ENCODE peak calls at places on chromosomes 3 and 15, in seven cellular contexts. One of them, this sample, is unnamed.

GRCh38 chr15:63915888-63916731 is 82.4 kb upstream of the HERC1 start:
- DNase-seq in tibial artery: peak
- DNase-seq in PC-9: no peak
- DNase-seq in keratinocyte: no peak
- DNase-seq in A673: no peak
- DNase-seq in left lung: no peak
- DNase-seq in Peyer's patch: no peak
- DNase-seq in this sample: no peak

GRCh38 chr3:188233320-188233719 is 79.4 kb downstream of the LPP start:
- DNase-seq in tibial artery: peak
- DNase-seq in keratinocyte: no peak
- DNase-seq in PC-9: no peak
- DNase-seq in A673: no peak
- DNase-seq in Peyer's patch: no peak
- DNase-seq in left lung: no peak
- DNase-seq in this sample: no peak

GRCh38 chr15:66651913-66652642 is 50.0 kb upstream of the SMAD6 start:
- DNase-seq in keratinocyte: no peak
- DNase-seq in PC-9: no peak
- DNase-seq in Peyer's patch: no peak
- DNase-seq in tibial artery: no peak
- DNase-seq in A673: no peak
- DNase-seq in left lung: no peak
- DNase-seq in this sample: no peak

GRCh38 chr3:46006646-46007045 is 11.0 kb upstream of the FYCO1 start:
- DNase-seq in PC-9: no peak
- DNase-seq in A673: no peak
- DNase-seq in left lung: no peak
- DNase-seq in tibial artery: no peak
- DNase-seq in Peyer's patch: no peak
- DNase-seq in keratinocyte: no peak
- DNase-seq in this sample: no peak

GRCh38 chr3:139185482-139185881 is 140.8 kb upstream of the PRR23C start:
- DNase-seq in PC-9: no peak
- DNase-seq in A673: no peak
- DNase-seq in Peyer's patch: no peak
- DNase-seq in left lung: no peak
- DNase-seq in tibial artery: no peak
- DNase-seq in keratinocyte: no peak
- DNase-seq in this sample: no peak

GRCh38 chr3:45011756-45012441 is 14.2 kb upstream of the CLEC3B start:
- DNase-seq in left lung: no peak
- DNase-seq in PC-9: no peak
- DNase-seq in A673: peak
- DNase-seq in tibial artery: peak
- DNase-seq in keratinocyte: peak
- DNase-seq in Peyer's patch: no peak
- DNase-seq in this sample: peak

GRCh38 chr15:70150405-70150747 is 52.7 kb upstream of the TLE3 start:
- DNase-seq in keratinocyte: no peak
- DNase-seq in left lung: no peak
- DNase-seq in A673: no peak
- DNase-seq in tibial artery: no peak
- DNase-seq in Peyer's patch: no peak
- DNase-seq in PC-9: no peak
- DNase-seq in this sample: no peak

GRCh38 chr3:145417678-145418077 is 743.3 kb downstream of the PLOD2 start:
- DNase-seq in A673: no peak
- DNase-seq in tibial artery: no peak
- DNase-seq in PC-9: no peak
- DNase-seq in left lung: no peak
- DNase-seq in Peyer's patch: no peak
- DNase-seq in keratinocyte: no peak
- DNase-seq in this sample: no peak

GRCh38 chr3:136350557-136350956 is 100.4 kb downstream of the PCCB start:
- DNase-seq in A673: no peak
- DNase-seq in left lung: no peak
- DNase-seq in keratinocyte: no peak
- DNase-seq in PC-9: no peak
- DNase-seq in tibial artery: no peak
- DNase-seq in Peyer's patch: no peak
- DNase-seq in this sample: no peak

GRCh38 chr3:183554377-183554776 is 1.1 kb downstream of the KLHL6 start:
- DNase-seq in PC-9: no peak
- DNase-seq in tibial artery: no peak
- DNase-seq in Peyer's patch: no peak
- DNase-seq in left lung: no peak
- DNase-seq in A673: no peak
- DNase-seq in keratinocyte: no peak
- DNase-seq in this sample: no peak

GRCh38 chr3:11236588-11237461 is 35.4 kb upstream of the ATG7 start:
- DNase-seq in A673: peak
- DNase-seq in tibial artery: no peak
- DNase-seq in left lung: peak
- DNase-seq in keratinocyte: no peak
- DNase-seq in PC-9: peak
- DNase-seq in Peyer's patch: peak
- DNase-seq in this sample: peak

GRCh38 chr3:11445883-11446282 is 173.7 kb downstream of the ATG7 start:
- DNase-seq in Peyer's patch: no peak
- DNase-seq in keratinocyte: no peak
- DNase-seq in left lung: no peak
- DNase-seq in A673: no peak
- DNase-seq in tibial artery: no peak
- DNase-seq in PC-9: no peak
- DNase-seq in this sample: no peak

GRCh38 chr3:187878776-187879524 is 133.7 kb upstream of the BCL6 start:
- DNase-seq in A673: no peak
- DNase-seq in left lung: no peak
- DNase-seq in Peyer's patch: no peak
- DNase-seq in tibial artery: no peak
- DNase-seq in keratinocyte: no peak
- DNase-seq in PC-9: peak
- DNase-seq in this sample: peak

GRCh38 chr15:88900309-88900981 is 5.1 kb upstream of the HAPLN3 start:
- DNase-seq in tibial artery: no peak
- DNase-seq in PC-9: peak
- DNase-seq in keratinocyte: no peak
- DNase-seq in A673: no peak
- DNase-seq in left lung: peak
- DNase-seq in Peyer's patch: no peak
- DNase-seq in this sample: peak

GRCh38 chr3:66080167-66080566 is 41.4 kb upstream of the MAGI1 start:
- DNase-seq in keratinocyte: no peak
- DNase-seq in tibial artery: no peak
- DNase-seq in A673: no peak
- DNase-seq in PC-9: no peak
- DNase-seq in left lung: no peak
- DNase-seq in Peyer's patch: no peak
- DNase-seq in this sample: no peak

GRCh38 chr15:56719021-56719612 is 14.2 kb downstream of the ZNF280D start:
- DNase-seq in A673: no peak
- DNase-seq in left lung: no peak
- DNase-seq in Peyer's patch: no peak
- DNase-seq in keratinocyte: no peak
- DNase-seq in tibial artery: no peak
- DNase-seq in PC-9: no peak
- DNase-seq in this sample: no peak

GRCh38 chr15:96325579-96326331 is 4.7 kb upstream of the NR2F2 start:
- DNase-seq in tibial artery: no peak
- DNase-seq in PC-9: peak
- DNase-seq in A673: peak
- DNase-seq in keratinocyte: no peak
- DNase-seq in left lung: no peak
- DNase-seq in Peyer's patch: no peak
- DNase-seq in this sample: peak

GRCh38 chr15:95202569-95203349 is 971.4 kb downstream of the MCTP2 start:
- DNase-seq in tibial artery: no peak
- DNase-seq in A673: no peak
- DNase-seq in Peyer's patch: no peak
- DNase-seq in PC-9: no peak
- DNase-seq in keratinocyte: no peak
- DNase-seq in left lung: no peak
- DNase-seq in this sample: no peak

GRCh38 chr3:127172670-127173515 is 20.0 kb upstream of the PRR23E start:
- DNase-seq in tibial artery: peak
- DNase-seq in Peyer's patch: peak
- DNase-seq in left lung: peak
- DNase-seq in PC-9: peak
- DNase-seq in keratinocyte: no peak
- DNase-seq in A673: peak
- DNase-seq in this sample: peak

GRCh38 chr3:16789344-16790100 is 95.2 kb upstream of the PLCL2 start:
- DNase-seq in Peyer's patch: no peak
- DNase-seq in tibial artery: no peak
- DNase-seq in left lung: no peak
- DNase-seq in A673: no peak
- DNase-seq in PC-9: no peak
- DNase-seq in keratinocyte: no peak
- DNase-seq in this sample: no peak

GRCh38 chr3:45105855-45106655 is 40.1 kb downstream of the CDCP1 start:
- DNase-seq in tibial artery: no peak
- DNase-seq in PC-9: no peak
- DNase-seq in left lung: no peak
- DNase-seq in keratinocyte: peak
- DNase-seq in A673: no peak
- DNase-seq in Peyer's patch: no peak
- DNase-seq in this sample: peak

GRCh38 chr15:25095179-25095578 is 140.4 kb downstream of the SNRPN start:
- DNase-seq in A673: no peak
- DNase-seq in keratinocyte: no peak
- DNase-seq in tibial artery: no peak
- DNase-seq in left lung: no peak
- DNase-seq in PC-9: no peak
- DNase-seq in Peyer's patch: no peak
- DNase-seq in this sample: no peak

DNA sequence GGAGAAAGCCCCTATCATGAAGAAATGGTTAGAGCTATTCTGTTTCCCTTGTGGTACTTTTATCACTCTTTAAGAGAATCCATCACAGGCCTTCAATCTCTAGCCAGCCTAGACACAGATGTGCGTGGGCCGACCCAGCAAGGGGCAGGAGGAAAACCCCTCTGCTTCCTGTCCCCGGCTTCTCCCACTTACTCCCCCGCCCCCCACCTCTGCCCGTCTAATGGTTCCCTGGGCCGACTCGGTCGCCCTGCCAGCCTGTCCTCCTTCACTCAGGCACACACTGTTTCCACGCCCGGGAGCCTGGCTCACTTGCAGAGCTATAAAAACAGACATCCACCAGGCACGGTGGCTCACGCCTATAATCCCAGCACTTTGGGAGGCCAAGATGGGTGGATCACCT is 58.3 kb upstream of the TFRC start:
- DNase-seq in tibial artery: no peak
- DNase-seq in Peyer's patch: no peak
- DNase-seq in PC-9: no peak
- DNase-seq in left lung: peak
- DNase-seq in keratinocyte: no peak
- DNase-seq in A673: peak
- DNase-seq in this sample: no peak
- H3K27ac ChIP-seq in tibial artery: no peak
- H3K27ac ChIP-seq in Peyer's patch: no peak
- H3K27ac ChIP-seq in PC-9: no peak
- H3K27ac ChIP-seq in left lung: no peak
- H3K27ac ChIP-seq in keratinocyte: no peak
- H3K27ac ChIP-seq in A673: no peak
- H3K27ac ChIP-seq in this sample: no peak

DNA sequence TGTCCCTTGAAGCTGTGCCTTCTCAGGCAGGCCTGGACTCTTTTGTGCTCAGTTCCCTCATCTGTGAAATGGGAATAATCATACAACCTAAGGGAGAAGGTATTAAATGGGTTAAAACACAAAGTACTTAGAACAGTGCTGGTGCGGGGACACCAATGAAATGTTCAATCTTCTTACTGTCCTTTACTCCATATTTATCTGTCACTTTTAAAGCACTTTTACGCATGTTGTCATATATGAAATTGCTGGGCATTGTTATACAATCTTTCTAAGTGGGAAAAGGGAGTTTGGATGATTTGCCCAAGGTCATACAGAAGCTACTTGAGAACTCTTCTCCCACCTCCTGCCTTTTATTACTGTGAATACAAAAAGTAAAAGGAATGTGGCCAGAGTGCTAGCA is 87.8 kb upstream of the PSMD6 start:
- DNase-seq in keratinocyte: no peak
- DNase-seq in left lung: no peak
- DNase-seq in tibial artery: no peak
- DNase-seq in Peyer's patch: no peak
- DNase-seq in PC-9: no peak
- DNase-seq in A673: no peak
- DNase-seq in this sample: no peak
- H3K4me3 ChIP-seq in keratinocyte: no peak
- H3K4me3 ChIP-seq in left lung: no peak
- H3K4me3 ChIP-seq in tibial artery: no peak
- H3K4me3 ChIP-seq in Peyer's patch: no peak
- H3K4me3 ChIP-seq in PC-9: no peak
- H3K4me3 ChIP-seq in A673: no peak
- H3K4me3 ChIP-seq in this sample: no peak

GRCh38 chr15:101248274-101248673 is 3.6 kb downstream of the CHSY1 start:
- DNase-seq in tibial artery: no peak
- DNase-seq in A673: no peak
- DNase-seq in keratinocyte: no peak
- DNase-seq in PC-9: no peak
- DNase-seq in Peyer's patch: no peak
- DNase-seq in left lung: no peak
- DNase-seq in this sample: no peak
- H3K27ac ChIP-seq in tibial artery: no peak
- H3K27ac ChIP-seq in A673: no peak
- H3K27ac ChIP-seq in keratinocyte: no peak
- H3K27ac ChIP-seq in PC-9: no peak
- H3K27ac ChIP-seq in Peyer's patch: no peak
- H3K27ac ChIP-seq in left lung: peak
- H3K27ac ChIP-seq in this sample: no peak

GRCh38 chr3:97970929-97971460 is 1.2 kb downstream of the RIOX2 start:
- DNase-seq in keratinocyte: no peak
- DNase-seq in left lung: no peak
- DNase-seq in PC-9: no peak
- DNase-seq in Peyer's patch: no peak
- DNase-seq in tibial artery: no peak
- DNase-seq in A673: no peak
- DNase-seq in this sample: no peak
- H3K4me3 ChIP-seq in keratinocyte: peak
- H3K4me3 ChIP-seq in left lung: no peak
- H3K4me3 ChIP-seq in PC-9: peak
- H3K4me3 ChIP-seq in Peyer's patch: peak
- H3K4me3 ChIP-seq in tibial artery: peak
- H3K4me3 ChIP-seq in A673: peak
- H3K4me3 ChIP-seq in this sample: no peak

DNA sequence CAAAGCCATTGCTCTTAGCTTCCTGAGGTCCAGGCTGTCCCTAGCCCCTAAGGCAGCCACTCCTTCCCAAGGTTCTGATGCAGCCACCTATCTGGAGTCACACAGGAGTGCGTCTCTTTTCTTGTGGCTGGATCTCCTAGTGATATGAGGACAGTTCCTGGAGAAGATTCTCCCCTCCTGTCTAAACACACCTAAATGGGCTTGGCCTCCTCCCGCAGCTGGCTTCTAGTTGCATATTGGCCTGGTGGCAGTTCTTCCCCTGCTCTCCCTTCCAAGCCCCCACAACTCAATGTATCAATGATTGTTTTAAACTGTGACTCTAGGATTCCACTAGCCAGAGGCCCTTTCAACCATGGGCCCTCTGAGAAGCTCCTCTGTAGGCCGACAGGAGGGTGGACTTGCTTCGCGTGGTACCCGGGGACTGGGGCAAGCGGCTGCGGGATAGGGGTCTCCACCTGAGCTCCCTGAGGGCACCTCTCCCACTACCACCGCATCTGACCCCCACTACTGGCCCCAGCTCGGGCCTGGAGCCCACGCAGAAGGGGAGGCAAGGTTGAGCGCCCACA is 1.4 kb downstream of the ITGA11 start:
- DNase-seq in keratinocyte: no peak
- DNase-seq in PC-9: no peak
- DNase-seq in A673: no peak
- DNase-seq in left lung: no peak
- DNase-seq in tibial artery: peak
- DNase-seq in Peyer's patch: no peak
- DNase-seq in this sample: no peak
- H3K27ac ChIP-seq in keratinocyte: no peak
- H3K27ac ChIP-seq in PC-9: no peak
- H3K27ac ChIP-seq in A673: no peak
- H3K27ac ChIP-seq in left lung: no peak
- H3K27ac ChIP-seq in tibial artery: peak
- H3K27ac ChIP-seq in Peyer's patch: no peak
- H3K27ac ChIP-seq in this sample: no peak